ENCODE peak calls at places on chromosome 17, in five cellular contexts. One of them, this sample, is unnamed. For H3K36me3, the result is how much of the 10 kb centered on the place peaks cover.

GRCh38 chr17:66749217-66749832 is 85.6 kb upstream of the CACNG5 start:
- DNase-seq in H7: no peak
- DNase-seq in colonic mucosa: no peak
- DNase-seq in CD8-positive, alpha-beta T cell: no peak
- DNase-seq in heart left ventricle: no peak
- DNase-seq in this sample: no peak

GRCh38 chr17:57506253-57506911 is 238.7 kb downstream of the CCDC182 start:
- DNase-seq in CD8-positive, alpha-beta T cell: no peak
- DNase-seq in colonic mucosa: no peak
- DNase-seq in heart left ventricle: no peak
- DNase-seq in H7: peak
- DNase-seq in this sample: no peak

GRCh38 chr17:73595068-73595865 is 49.0 kb downstream of the SDK2 start:
- DNase-seq in heart left ventricle: peak
- DNase-seq in colonic mucosa: peak
- DNase-seq in H7: peak
- DNase-seq in CD8-positive, alpha-beta T cell: no peak
- DNase-seq in this sample: peak

GRCh38 chr17:44707755-44708400 is 587 bp upstream of the DBF4B start:
- DNase-seq in CD8-positive, alpha-beta T cell: no peak
- DNase-seq in heart left ventricle: no peak
- DNase-seq in H7: no peak
- DNase-seq in colonic mucosa: no peak
- DNase-seq in this sample: no peak

GRCh38 chr17:76250141-76250540 is 9.8 kb upstream of the RNF157 start:
- DNase-seq in colonic mucosa: no peak
- DNase-seq in heart left ventricle: no peak
- DNase-seq in H7: no peak
- DNase-seq in CD8-positive, alpha-beta T cell: no peak
- DNase-seq in this sample: no peak

GRCh38 chr17:71970312-71970711 is 150.5 kb upstream of the SOX9 start:
- DNase-seq in colonic mucosa: no peak
- DNase-seq in heart left ventricle: no peak
- DNase-seq in H7: no peak
- DNase-seq in CD8-positive, alpha-beta T cell: no peak
- DNase-seq in this sample: no peak

GRCh38 chr17:72502111-72502939 is 381.5 kb downstream of the SOX9 start:
- DNase-seq in heart left ventricle: peak
- DNase-seq in H7: no peak
- DNase-seq in CD8-positive, alpha-beta T cell: no peak
- DNase-seq in colonic mucosa: peak
- DNase-seq in this sample: no peak

GRCh38 chr17:50935201-50936124 is 69.3 kb upstream of the TOB1 start:
- DNase-seq in CD8-positive, alpha-beta T cell: no peak
- DNase-seq in heart left ventricle: peak
- DNase-seq in H7: peak
- DNase-seq in colonic mucosa: no peak
- DNase-seq in this sample: no peak

GRCh38 chr17:58232707-58233156 is 5.7 kb upstream of the LPO start:
- DNase-seq in CD8-positive, alpha-beta T cell: no peak
- DNase-seq in colonic mucosa: no peak
- DNase-seq in heart left ventricle: no peak
- DNase-seq in H7: no peak
- DNase-seq in this sample: peak

GRCh38 chr17:61250335-61250890 is 149.2 kb upstream of the TBX2 start:
- DNase-seq in colonic mucosa: no peak
- DNase-seq in H7: no peak
- DNase-seq in CD8-positive, alpha-beta T cell: no peak
- DNase-seq in heart left ventricle: no peak
- DNase-seq in this sample: no peak

GRCh38 chr17:31251618-31252328 is 45.3 kb downstream of the OMG start:
- DNase-seq in colonic mucosa: no peak
- DNase-seq in H7: no peak
- DNase-seq in CD8-positive, alpha-beta T cell: no peak
- DNase-seq in heart left ventricle: no peak
- DNase-seq in this sample: no peak

GRCh38 chr17:75003070-75003956 is 9.2 kb upstream of the MRPL58 start:
- DNase-seq in CD8-positive, alpha-beta T cell: no peak
- DNase-seq in heart left ventricle: no peak
- DNase-seq in H7: peak
- DNase-seq in colonic mucosa: no peak
- DNase-seq in this sample: no peak

GRCh38 chr17:66507103-66507923 is 204.9 kb downstream of the PRKCA start:
- DNase-seq in heart left ventricle: peak
- DNase-seq in H7: no peak
- DNase-seq in CD8-positive, alpha-beta T cell: no peak
- DNase-seq in colonic mucosa: peak
- DNase-seq in this sample: peak

GRCh38 chr17:36459601-36460000 is 26.9 kb upstream of the ZNHIT3 start:
- DNase-seq in H7: peak
- DNase-seq in colonic mucosa: no peak
- DNase-seq in heart left ventricle: no peak
- DNase-seq in CD8-positive, alpha-beta T cell: no peak
- DNase-seq in this sample: no peak

GRCh38 chr17:72005332-72006163 is 115.3 kb upstream of the SOX9 start:
- DNase-seq in colonic mucosa: no peak
- DNase-seq in heart left ventricle: no peak
- DNase-seq in CD8-positive, alpha-beta T cell: no peak
- DNase-seq in H7: no peak
- DNase-seq in this sample: no peak

GRCh38 chr17:55413825-55414489 is 7.7 kb downstream of the MMD start:
- DNase-seq in CD8-positive, alpha-beta T cell: no peak
- DNase-seq in colonic mucosa: no peak
- DNase-seq in H7: no peak
- DNase-seq in heart left ventricle: no peak
- DNase-seq in this sample: no peak

GRCh38 chr17:55409030-55409800 is 12.4 kb downstream of the MMD start:
- DNase-seq in colonic mucosa: no peak
- DNase-seq in heart left ventricle: no peak
- DNase-seq in CD8-positive, alpha-beta T cell: no peak
- DNase-seq in H7: no peak
- DNase-seq in this sample: no peak

GRCh38 chr17:55414983-55415382 is 6.7 kb downstream of the MMD start:
- DNase-seq in colonic mucosa: no peak
- DNase-seq in heart left ventricle: no peak
- DNase-seq in H7: no peak
- DNase-seq in CD8-positive, alpha-beta T cell: no peak
- DNase-seq in this sample: no peak

GRCh38 chr17:55410722-55411462 is 10.7 kb downstream of the MMD start:
- DNase-seq in CD8-positive, alpha-beta T cell: no peak
- DNase-seq in heart left ventricle: no peak
- DNase-seq in H7: no peak
- DNase-seq in colonic mucosa: no peak
- DNase-seq in this sample: no peak

GRCh38 chr17:55411463-55411855 is 10.2 kb downstream of the MMD start:
- DNase-seq in heart left ventricle: no peak
- DNase-seq in H7: no peak
- DNase-seq in CD8-positive, alpha-beta T cell: no peak
- DNase-seq in colonic mucosa: no peak
- DNase-seq in this sample: no peak
- H3K36me3 ChIP-seq in heart left ventricle: half or more
- H3K36me3 ChIP-seq in H7: under half
- H3K36me3 ChIP-seq in CD8-positive, alpha-beta T cell: under half
- H3K36me3 ChIP-seq in colonic mucosa: under half
- H3K36me3 ChIP-seq in this sample: half or more

GRCh38 chr17:82080789-82081464 is 15.3 kb upstream of the DUS1L start:
- DNase-seq in H7: no peak
- DNase-seq in CD8-positive, alpha-beta T cell: no peak
- DNase-seq in colonic mucosa: no peak
- DNase-seq in heart left ventricle: no peak
- DNase-seq in this sample: no peak

GRCh38 chr17:82079001-82079677 is 13.5 kb upstream of the DUS1L start:
- DNase-seq in colonic mucosa: no peak
- DNase-seq in H7: no peak
- DNase-seq in CD8-positive, alpha-beta T cell: no peak
- DNase-seq in heart left ventricle: no peak
- DNase-seq in this sample: no peak

GRCh38 chr17:82081966-82082365 is 16.1 kb downstream of the FASN start:
- DNase-seq in H7: no peak
- DNase-seq in heart left ventricle: no peak
- DNase-seq in colonic mucosa: no peak
- DNase-seq in CD8-positive, alpha-beta T cell: no peak
- DNase-seq in this sample: no peak

GRCh38 chr17:82081546-82081945 is 15.9 kb upstream of the DUS1L start:
- DNase-seq in colonic mucosa: no peak
- DNase-seq in CD8-positive, alpha-beta T cell: no peak
- DNase-seq in H7: no peak
- DNase-seq in heart left ventricle: no peak
- DNase-seq in this sample: no peak

DNA sequence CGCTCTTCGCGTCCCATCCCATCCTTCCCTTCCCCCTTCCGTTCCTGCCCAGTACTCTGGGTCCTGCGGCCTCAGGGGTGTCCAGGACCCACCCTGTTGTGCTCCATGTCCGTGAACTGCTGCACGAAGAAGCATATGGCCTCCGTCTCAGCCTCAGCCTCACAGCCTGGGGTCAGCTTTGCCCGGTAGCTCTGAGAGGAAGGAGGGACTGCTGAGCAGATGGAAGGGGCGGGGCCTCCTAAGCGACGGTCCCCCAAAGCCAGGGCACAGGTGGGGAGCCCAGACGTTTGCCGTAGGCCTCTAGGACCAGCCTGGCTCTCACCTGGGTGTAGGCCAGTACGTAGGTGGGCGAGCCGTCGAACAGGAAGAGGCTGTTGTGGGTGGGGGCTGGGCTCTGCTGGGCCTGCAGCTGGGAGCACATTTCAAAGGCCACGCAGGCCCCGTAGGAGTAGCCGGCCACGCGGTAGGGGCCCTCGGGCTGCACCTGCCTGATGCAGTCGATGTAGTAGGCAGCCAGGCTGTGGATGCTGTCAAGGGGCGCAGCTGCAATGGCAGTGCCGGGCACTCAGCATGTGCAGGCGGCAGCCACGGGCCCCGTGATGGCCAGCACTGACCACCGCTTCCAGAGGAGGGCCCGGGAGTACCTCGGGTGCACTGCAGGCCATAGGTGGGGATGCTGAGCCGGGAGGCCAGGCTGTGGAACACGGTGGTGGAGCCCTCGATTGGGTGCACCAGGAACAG is 14.6 kb upstream of the DUS1L start:
- DNase-seq in colonic mucosa: no peak
- DNase-seq in heart left ventricle: no peak
- DNase-seq in CD8-positive, alpha-beta T cell: no peak
- DNase-seq in H7: no peak
- DNase-seq in this sample: no peak
- H3K36me3 ChIP-seq in colonic mucosa: under half
- H3K36me3 ChIP-seq in heart left ventricle: half or more
- H3K36me3 ChIP-seq in CD8-positive, alpha-beta T cell: under half
- H3K36me3 ChIP-seq in H7: under half
- H3K36me3 ChIP-seq in this sample: half or more

GRCh38 chr17:78678220-78678554 is 101.0 kb upstream of the DNAH17 start:
- DNase-seq in colonic mucosa: no peak
- DNase-seq in heart left ventricle: no peak
- DNase-seq in H7: no peak
- DNase-seq in CD8-positive, alpha-beta T cell: no peak
- DNase-seq in this sample: no peak

GRCh38 chr17:78677303-78678219 is 100.4 kb upstream of the DNAH17 start:
- DNase-seq in CD8-positive, alpha-beta T cell: no peak
- DNase-seq in heart left ventricle: no peak
- DNase-seq in colonic mucosa: no peak
- DNase-seq in H7: no peak
- DNase-seq in this sample: no peak

GRCh38 chr17:78680436-78680835 is 101.6 kb downstream of the CYTH1 start:
- DNase-seq in colonic mucosa: no peak
- DNase-seq in heart left ventricle: no peak
- DNase-seq in H7: no peak
- DNase-seq in CD8-positive, alpha-beta T cell: no peak
- DNase-seq in this sample: no peak

GRCh38 chr17:78678711-78679110 is 101.5 kb upstream of the DNAH17 start:
- DNase-seq in colonic mucosa: no peak
- DNase-seq in heart left ventricle: no peak
- DNase-seq in CD8-positive, alpha-beta T cell: no peak
- DNase-seq in H7: no peak
- DNase-seq in this sample: no peak

GRCh38 chr17:78679495-78680395 is 102.3 kb downstream of the CYTH1 start:
- DNase-seq in H7: no peak
- DNase-seq in heart left ventricle: no peak
- DNase-seq in colonic mucosa: no peak
- DNase-seq in CD8-positive, alpha-beta T cell: no peak
- DNase-seq in this sample: no peak
- H3K36me3 ChIP-seq in H7: under half
- H3K36me3 ChIP-seq in heart left ventricle: half or more
- H3K36me3 ChIP-seq in colonic mucosa: under half
- H3K36me3 ChIP-seq in CD8-positive, alpha-beta T cell: half or more
- H3K36me3 ChIP-seq in this sample: under half

GRCh38 chr17:82054351-82055022 is 2.8 kb downstream of the GPS1 start:
- DNase-seq in CD8-positive, alpha-beta T cell: no peak
- DNase-seq in colonic mucosa: no peak
- DNase-seq in H7: no peak
- DNase-seq in heart left ventricle: peak
- DNase-seq in this sample: no peak
- H3K36me3 ChIP-seq in CD8-positive, alpha-beta T cell: under half
- H3K36me3 ChIP-seq in colonic mucosa: under half
- H3K36me3 ChIP-seq in H7: under half
- H3K36me3 ChIP-seq in heart left ventricle: half or more
- H3K36me3 ChIP-seq in this sample: half or more

GRCh38 chr17:60240290-60240689 is 90.5 kb downstream of the CA4 start:
- DNase-seq in colonic mucosa: no peak
- DNase-seq in CD8-positive, alpha-beta T cell: no peak
- DNase-seq in heart left ventricle: no peak
- DNase-seq in H7: no peak
- DNase-seq in this sample: no peak
- H3K36me3 ChIP-seq in colonic mucosa: under half
- H3K36me3 ChIP-seq in CD8-positive, alpha-beta T cell: under half
- H3K36me3 ChIP-seq in heart left ventricle: under half
- H3K36me3 ChIP-seq in H7: under half
- H3K36me3 ChIP-seq in this sample: under half

GRCh38 chr17:63830278-63830677 is 2.8 kb upstream of the FTSJ3 start:
- DNase-seq in H7: no peak
- DNase-seq in colonic mucosa: no peak
- DNase-seq in heart left ventricle: no peak
- DNase-seq in CD8-positive, alpha-beta T cell: no peak
- DNase-seq in this sample: no peak
- H3K36me3 ChIP-seq in H7: half or more
- H3K36me3 ChIP-seq in colonic mucosa: under half
- H3K36me3 ChIP-seq in heart left ventricle: half or more
- H3K36me3 ChIP-seq in CD8-positive, alpha-beta T cell: half or more
- H3K36me3 ChIP-seq in this sample: half or more

GRCh38 chr17:28746611-28747045 is 2.8 kb downstream of the TRAF4 start:
- DNase-seq in H7: peak
- DNase-seq in heart left ventricle: no peak
- DNase-seq in CD8-positive, alpha-beta T cell: no peak
- DNase-seq in colonic mucosa: peak
- DNase-seq in this sample: no peak
- H3K36me3 ChIP-seq in H7: under half
- H3K36me3 ChIP-seq in heart left ventricle: under half
- H3K36me3 ChIP-seq in CD8-positive, alpha-beta T cell: under half
- H3K36me3 ChIP-seq in colonic mucosa: under half
- H3K36me3 ChIP-seq in this sample: under half

DNA sequence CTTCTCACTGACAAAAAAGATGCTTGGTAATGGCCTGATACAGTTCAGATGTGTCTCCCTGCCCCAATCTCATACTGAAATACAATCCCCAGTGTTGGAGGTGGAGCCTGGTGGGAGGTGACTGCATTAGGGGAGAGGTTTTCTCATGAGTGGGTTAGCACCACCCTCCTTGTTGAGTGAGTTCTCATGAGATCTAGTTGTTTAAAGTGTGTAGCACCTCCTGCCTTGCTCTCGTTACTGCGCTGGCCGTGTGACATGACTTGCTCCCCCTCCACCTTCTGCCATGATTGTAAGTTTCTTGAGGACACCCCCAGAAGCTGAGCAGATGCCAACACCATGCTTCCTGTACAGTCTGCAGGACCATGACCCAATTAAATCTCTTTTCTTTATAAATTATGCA is 5.0 kb downstream of the TSR1 start:
- DNase-seq in CD8-positive, alpha-beta T cell: no peak
- DNase-seq in heart left ventricle: no peak
- DNase-seq in H7: no peak
- DNase-seq in colonic mucosa: no peak
- DNase-seq in this sample: no peak
- H3K36me3 ChIP-seq in CD8-positive, alpha-beta T cell: under half
- H3K36me3 ChIP-seq in heart left ventricle: half or more
- H3K36me3 ChIP-seq in H7: half or more
- H3K36me3 ChIP-seq in colonic mucosa: under half
- H3K36me3 ChIP-seq in this sample: half or more

This sample was measured in A673.